ENCODE peak calls at places on chromosome 13, in nine cellular contexts. Z is neural progenitor cell, K is HCT116, R is endothelial cell of umbilical vein, M is DND-41, Q is endodermal cell, I is PC-3, V is fibroblast of lung, J is mammary epithelial cell. O is an unnamed sample. For H3K4me1, the result is how much of the 10 kb centered on the place peaks cover.

GRCh38 chr13:107650081-107650701 is 565.1 kb downstream of the LIG4 start:
- DNase-seq in Z (peak), K (peak), R (peak), M (peak), Q (peak), I (peak), V (peak), J (peak), O (peak)

GRCh38 chr13:77980592-77980991 is 62.0 kb upstream of the EDNRB start:
- DNase-seq in Z (peak), K (no peak), R (peak), M (no peak), Q (no peak), I (peak), V (peak), J (peak), O (peak)

GRCh38 chr13:71879129-71879535 is 12.1 kb upstream of the DACH1 start:
- DNase-seq in Z (peak), K (peak), R (peak), M (no peak), Q (peak), I (peak), V (peak), J (peak), O (no peak)

GRCh38 chr13:77448689-77449088 is 86.8 kb upstream of the SCEL start:
- DNase-seq in Z (no peak), K (no peak), R (no peak), M (no peak), Q (peak), I (no peak), V (no peak), J (no peak), O (no peak)

GRCh38 chr13:21181671-21182070 is 5.2 kb downstream of the MRPL57 start:
- DNase-seq in Z (no peak), K (no peak), R (no peak), M (no peak), Q (no peak), I (no peak), V (no peak), J (no peak), O (no peak)

GRCh38 chr13:31538067-31539042 is 201.0 kb upstream of the RXFP2 start:
- DNase-seq in Z (peak), K (peak), R (peak), M (no peak), Q (no peak), I (peak), V (peak), J (peak), O (peak)

GRCh38 chr13:97932006-97932405 is 21.5 kb upstream of the IPO5 start:
- DNase-seq in Z (no peak), K (no peak), R (no peak), M (no peak), Q (no peak), I (no peak), V (no peak), J (no peak), O (no peak)

GRCh38 chr13:47826481-47826880 is 174.6 kb downstream of the SUCLA2 start:
- DNase-seq in Z (no peak), K (no peak), R (no peak), M (no peak), Q (no peak), I (no peak), V (peak), J (no peak), O (peak)

GRCh38 chr13:89816404-89816803 is 1531.1 kb upstream of the MIR17HG start:
- DNase-seq in Z (no peak), K (no peak), R (no peak), M (no peak), Q (no peak), I (no peak), V (no peak), J (no peak), O (no peak)

GRCh38 chr13:86446311-86446710 is 647.1 kb upstream of the SLITRK6 start:
- DNase-seq in Z (peak), K (no peak), R (no peak), M (no peak), Q (peak), I (peak), V (peak), J (no peak), O (peak)

GRCh38 chr13:48531416-48532145 is 1.3 kb downstream of the RCBTB2 start:
- DNase-seq in Z (peak), K (no peak), R (no peak), M (peak), Q (peak), I (no peak), V (no peak), J (peak), O (peak)

GRCh38 chr13:39656325-39656677 is 839 bp downstream of the COG6 start:
- DNase-seq in Z (peak), K (no peak), R (no peak), M (no peak), Q (no peak), I (no peak), V (no peak), J (peak), O (peak)

GRCh38 chr13:77239312-77239711 is 87.6 kb downstream of the MYCBP2 start:
- DNase-seq in Z (no peak), K (no peak), R (peak), M (no peak), Q (no peak), I (peak), V (peak), J (no peak), O (peak)

GRCh38 chr13:57933606-57934005 is 302.1 kb downstream of the PCDH17 start:
- DNase-seq in Z (no peak), K (no peak), R (peak), M (no peak), Q (no peak), I (no peak), V (peak), J (no peak), O (peak)

GRCh38 chr13:110125613-110126272 is 181.2 kb downstream of the COL4A1 start:
- DNase-seq in Z (no peak), K (no peak), R (no peak), M (no peak), Q (no peak), I (no peak), V (no peak), J (no peak), O (no peak)

GRCh38 chr13:47289578-47289977 is 392.7 kb upstream of the HTR2A start:
- DNase-seq in Z (peak), K (no peak), R (no peak), M (no peak), Q (no peak), I (peak), V (peak), J (no peak), O (no peak)

GRCh38 chr13:111210488-111210887 is 95.4 kb downstream of the ARHGEF7 start:
- DNase-seq in Z (peak), K (no peak), R (peak), M (no peak), Q (no peak), I (peak), V (peak), J (no peak), O (peak)

GRCh38 chr13:40920826-40921225 is 98.3 kb downstream of the ELF1 start:
- DNase-seq in Z (no peak), K (no peak), R (no peak), M (no peak), Q (no peak), I (peak), V (peak), J (peak), O (peak)

DNA sequence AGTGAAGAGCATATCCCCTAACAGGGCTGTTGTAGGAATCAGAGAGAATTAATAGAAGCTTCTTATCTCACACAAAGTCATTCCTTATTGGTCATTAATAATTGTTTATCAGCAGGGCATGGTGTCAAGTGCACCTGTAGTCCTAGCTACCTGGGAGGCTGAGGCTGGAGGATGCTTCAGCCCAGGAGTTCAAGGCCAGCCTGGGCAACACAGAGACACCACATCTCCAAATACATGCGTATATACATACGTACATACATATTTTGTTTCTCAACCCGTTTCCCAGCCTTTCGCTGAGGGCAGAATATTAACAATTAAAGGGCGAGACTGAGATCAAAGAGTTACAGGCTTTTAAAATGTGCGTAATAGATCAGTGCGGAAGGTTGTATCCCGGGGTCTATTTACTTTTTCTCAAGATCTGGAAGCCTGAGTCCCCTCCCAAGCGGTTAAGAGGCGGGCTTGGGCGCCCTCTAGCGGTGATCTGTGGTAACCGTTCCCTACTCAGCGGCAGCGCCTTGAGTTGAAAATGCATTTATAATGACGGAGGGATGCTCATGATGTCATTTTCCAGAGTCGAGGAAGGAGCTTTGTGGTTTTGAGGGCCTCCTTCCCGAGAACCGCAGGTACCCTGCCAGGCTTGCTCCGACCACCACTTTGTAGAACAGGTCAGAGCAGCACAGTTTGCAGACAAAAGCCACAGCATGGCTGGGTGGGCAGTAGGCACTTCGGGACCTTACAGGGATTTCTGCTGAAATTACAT is 169.6 kb upstream of the GPR12 start:
- DNase-seq in Z (peak), K (peak), R (peak), M (peak), Q (peak), I (peak), V (peak), J (peak), O (peak)
- H3K9ac ChIP-seq in Z (no peak), K (no peak), R (no peak), M (no peak), Q (no peak), I (no peak), V (no peak), J (no peak), O (no peak)

GRCh38 chr13:28499579-28499978 is 4.7 kb upstream of the FLT1 start:
- DNase-seq in Z (no peak), K (no peak), R (no peak), M (no peak), Q (no peak), I (peak), V (no peak), J (no peak), O (no peak)
- H3K4me1 ChIP-seq in Z (under half), K (under half), R (under half), M (under half), Q (under half), I (under half), V (under half), J (under half), O (under half)

DNA sequence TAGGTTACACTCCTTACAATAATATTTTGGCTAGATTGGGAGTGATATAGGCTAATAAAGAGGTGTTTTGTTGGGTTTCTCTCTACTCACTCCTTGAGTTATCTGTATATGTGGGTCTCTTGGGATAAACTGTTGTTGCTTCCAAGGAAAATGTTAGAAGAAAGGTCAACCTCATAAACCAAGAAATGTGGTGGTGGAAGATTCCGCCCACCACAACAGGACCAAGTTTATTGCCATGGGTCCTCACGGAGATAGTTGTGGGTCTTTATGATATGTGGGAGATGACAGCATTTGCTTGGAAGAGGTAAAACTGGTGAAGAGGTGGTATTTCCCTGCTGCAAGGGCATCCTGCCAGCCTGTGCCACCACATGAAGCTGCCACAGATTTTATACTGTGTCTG is 259.6 kb downstream of the DCLK1 start:
- DNase-seq in Z (no peak), K (no peak), R (no peak), M (no peak), Q (no peak), I (no peak), V (no peak), J (no peak), O (no peak)
- TF ChIP-seq CTCF in Z (no peak), K (no peak), R (no peak), M (no peak), Q (no peak), I (no peak), V (no peak), J (no peak), O (no peak)

DNA sequence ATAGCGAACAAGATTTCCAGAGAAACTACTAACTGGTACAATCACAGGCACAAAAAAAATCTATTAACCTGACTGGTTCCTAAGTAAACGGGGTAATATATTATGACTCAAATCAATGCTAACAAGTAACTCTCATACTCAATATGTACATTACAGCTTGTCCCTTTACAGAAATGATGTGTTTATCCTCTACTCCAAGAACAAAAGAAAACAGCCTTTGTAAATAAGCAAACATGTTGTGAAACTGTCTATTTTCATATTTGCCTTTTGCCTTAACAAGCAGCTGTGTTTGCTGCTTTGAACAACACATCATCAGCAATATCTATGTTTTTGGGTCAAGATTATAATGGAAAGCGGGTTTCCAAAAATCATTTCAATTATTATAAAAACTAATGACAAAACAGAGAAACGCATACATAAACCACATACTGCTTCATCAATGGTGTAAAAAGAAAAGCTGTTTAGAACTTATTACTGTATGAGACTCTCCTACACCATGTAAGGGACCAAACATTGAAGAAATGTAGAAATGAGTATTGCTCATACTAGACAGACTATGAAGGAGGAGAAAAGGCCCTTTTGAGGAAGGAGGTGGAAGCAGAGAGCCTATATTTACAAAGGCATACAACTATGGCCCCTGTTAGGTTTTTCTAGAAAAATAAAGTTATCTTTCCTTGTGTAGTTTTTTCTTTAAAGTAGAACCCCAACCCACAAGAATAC is 14.8 kb downstream of the TBC1D4 start:
- DNase-seq in Z (no peak), K (no peak), R (no peak), M (no peak), Q (no peak), I (no peak), V (no peak), J (no peak), O (no peak)
- H3K9ac ChIP-seq in Z (no peak), K (no peak), R (no peak), M (no peak), Q (no peak), I (no peak), V (no peak), J (no peak), O (no peak)

DNA sequence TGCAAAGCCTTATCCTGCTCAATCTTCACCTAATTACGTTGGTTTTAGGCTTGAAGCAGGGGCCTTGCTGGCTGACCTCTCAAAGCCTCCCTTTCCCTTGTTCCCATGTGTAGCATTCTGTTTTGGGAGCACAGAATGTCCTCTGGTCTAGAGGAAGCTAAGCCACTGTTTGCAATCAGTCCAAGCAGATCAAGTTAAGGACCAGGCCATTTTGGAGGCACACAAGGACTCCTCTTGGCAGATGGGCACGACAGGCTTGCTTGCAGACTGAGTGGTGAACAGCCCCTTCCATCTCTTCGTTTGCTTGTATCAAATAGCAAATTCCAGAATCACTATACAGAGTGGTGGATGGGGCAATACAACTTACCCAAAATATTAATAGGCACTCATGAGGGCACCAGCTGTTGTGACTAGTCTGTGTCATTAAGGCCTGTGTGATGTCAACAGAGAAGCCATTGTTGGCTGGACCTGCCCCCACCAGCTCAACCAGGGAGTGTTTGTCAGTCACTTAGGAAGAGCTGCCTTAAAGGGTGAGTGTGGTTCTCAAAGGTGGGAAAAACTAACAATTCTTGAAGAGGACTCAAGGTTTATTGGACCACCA is 215.5 kb upstream of the SERP2 start:
- DNase-seq in Z (no peak), K (no peak), R (no peak), M (no peak), Q (no peak), I (no peak), V (no peak), J (no peak), O (no peak)
- H3K4me1 ChIP-seq in Z (under half), K (under half), R (under half), M (under half), Q (under half), I (under half), V (under half), J (under half), O (under half)

GRCh38 chr13:49645451-49645850 is 17.1 kb downstream of the ARL11 start:
- DNase-seq in Z (no peak), K (no peak), R (no peak), M (no peak), Q (no peak), I (no peak), V (no peak), J (no peak), O (no peak)
- TF ChIP-seq CTCF in Z (no peak), K (no peak), R (no peak), M (no peak), Q (no peak), I (no peak), V (no peak), J (no peak), O (no peak)

DNA sequence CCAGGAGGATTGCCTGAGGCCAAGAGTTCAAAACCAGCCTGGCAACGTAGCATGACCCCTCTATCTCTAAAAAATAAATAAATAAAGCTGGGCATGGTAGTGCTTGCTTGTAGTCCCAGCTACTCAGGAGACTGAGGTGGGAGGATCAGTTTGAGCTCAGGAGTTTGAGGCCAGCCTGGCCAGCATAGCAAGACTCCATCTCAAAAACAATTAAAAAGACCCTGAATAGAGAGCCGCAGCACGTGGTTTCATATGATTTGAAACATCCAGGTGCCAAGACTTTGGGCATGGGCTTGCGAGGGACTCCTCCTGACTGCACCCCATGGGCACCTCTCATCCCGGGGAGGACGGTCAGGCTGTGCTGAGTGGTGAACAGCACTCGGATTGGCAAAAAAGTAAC is 63.9 kb downstream of the ZIC5 start:
- DNase-seq in Z (no peak), K (no peak), R (no peak), M (no peak), Q (no peak), I (no peak), V (no peak), J (no peak), O (no peak)
- H3K9ac ChIP-seq in Z (no peak), K (no peak), R (no peak), M (no peak), Q (no peak), I (no peak), V (no peak), J (no peak), O (no peak)

GRCh38 chr13:50898338-50898737 is 11.3 kb upstream of the RNASEH2B start:
- DNase-seq in Z (no peak), K (no peak), R (no peak), M (no peak), Q (no peak), I (no peak), V (no peak), J (no peak), O (no peak)
- H3K4me1 ChIP-seq in Z (under half), K (under half), R (under half), M (half or more), Q (under half), I (under half), V (under half), J (under half), O (under half)

DNA sequence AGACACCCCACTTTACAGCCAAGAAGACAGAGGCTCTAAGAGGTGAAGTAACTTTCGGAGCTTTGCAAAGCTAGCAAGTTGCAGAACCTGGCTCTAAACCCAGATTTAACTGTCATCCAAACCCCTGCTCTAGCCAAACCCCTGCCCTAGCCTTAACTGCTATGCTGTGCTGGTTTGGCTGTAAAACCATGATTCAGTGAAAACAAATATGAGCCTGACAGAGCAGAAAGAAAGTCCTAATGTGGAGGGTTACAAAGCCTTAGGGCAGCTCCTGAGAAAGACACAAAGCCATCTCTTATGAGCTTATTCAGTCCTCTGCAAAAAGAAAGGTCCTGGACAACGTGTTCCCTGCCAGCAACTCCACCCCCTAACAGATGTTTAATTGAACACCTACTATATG is 172.8 kb downstream of the KATNAL1 start:
- DNase-seq in Z (no peak), K (no peak), R (no peak), M (no peak), Q (no peak), I (peak), V (peak), J (no peak), O (no peak)
- TF ChIP-seq CTCF in Z (no peak), K (no peak), R (no peak), M (no peak), Q (no peak), I (no peak), V (no peak), J (no peak), O (no peak)

GRCh38 chr13:101511161-101511560 is 58.7 kb downstream of the ITGBL1 start:
- DNase-seq in Z (no peak), K (no peak), R (no peak), M (no peak), Q (no peak), I (peak), V (no peak), J (no peak), O (no peak)

GRCh38 chr13:101514100-101514499 is 61.6 kb downstream of the ITGBL1 start:
- DNase-seq in Z (no peak), K (no peak), R (no peak), M (no peak), Q (no peak), I (no peak), V (no peak), J (no peak), O (no peak)

GRCh38 chr13:101511766-101512165 is 59.3 kb downstream of the ITGBL1 start:
- DNase-seq in Z (no peak), K (no peak), R (no peak), M (no peak), Q (no peak), I (no peak), V (peak), J (no peak), O (peak)

GRCh38 chr13:101514695-101515275 is 62.3 kb downstream of the ITGBL1 start:
- DNase-seq in Z (peak), K (peak), R (peak), M (peak), Q (peak), I (peak), V (peak), J (peak), O (peak)

GRCh38 chr13:101512650-101513049 is 60.2 kb downstream of the ITGBL1 start:
- DNase-seq in Z (no peak), K (no peak), R (no peak), M (no peak), Q (no peak), I (peak), V (peak), J (no peak), O (peak)
- H3K9ac ChIP-seq in Z (no peak), K (no peak), R (no peak), M (no peak), Q (no peak), I (no peak), V (no peak), J (no peak), O (no peak)

O was measured in astrocyte.